ENCODE peak calls at places on chromosome 14, in six cellular contexts. P is fibroblast of the aortic adventitia; X is stimulated activated CD8-positive, alpha-beta memory T cell treated with anti-CD3 and anti-CD28 coated beads, Interleukin-12 subunit alpha, Interleukin-12 subunit beta, amount 100 ng/mL, for 4 hours; Z is ACHN; E is HFFc6; N is activated CD8-positive, alpha-beta memory T cell treated with anti-CD3 and anti-CD28 coated beads, Interleukin-2, amount 50 U/mL, for 4 hours. C is an unnamed sample.

GRCh38 chr14:91164676-91165075 is 50.8 kb downstream of the DGLUCY start:
- DNase-seq in P (no peak), X (no peak), Z (no peak), E (no peak), N (no peak), C (no peak)

GRCh38 chr14:90140956-90141316 is 79.1 kb downstream of the KCNK13 start:
- DNase-seq in P (peak; percentile 29), X (no peak), Z (no peak), E (peak; percentile 71), N (no peak), C (no peak)

GRCh38 chr14:68694516-68695235 is 98.2 kb downstream of the ZFP36L1 start:
- DNase-seq in P (peak; percentile 75), X (no peak), Z (no peak), E (no peak), N (no peak), C (no peak)

GRCh38 chr14:69214376-69214775 is 23.1 kb downstream of the EXD2 start:
- DNase-seq in P (no peak), X (no peak), Z (no peak), E (no peak), N (no peak), C (no peak)

GRCh38 chr14:76778546-76779215 is 17.4 kb downstream of the VASH1 start:
- DNase-seq in P (no peak), X (no peak), Z (no peak), E (no peak), N (no peak), C (no peak)

GRCh38 chr14:101250948-101251811 is 310.1 kb upstream of the DIO3 start:
- DNase-seq in P (no peak), X (no peak), Z (no peak), E (no peak), N (no peak), C (no peak)

GRCh38 chr14:34616360-34616759 is 13.6 kb downstream of the SNX6 start:
- DNase-seq in P (no peak), X (no peak), Z (no peak), E (no peak), N (no peak), C (no peak)

GRCh38 chr14:100155049-100155621 is 4.3 kb downstream of the DEGS2 start:
- DNase-seq in P (no peak), X (no peak), Z (peak; percentile 31), E (peak; percentile 4), N (no peak), C (no peak)

GRCh38 chr14:72752034-72752412 is 141.9 kb downstream of the DPF3 start:
- DNase-seq in P (no peak), X (no peak), Z (no peak), E (no peak), N (no peak), C (no peak)

GRCh38 chr14:104799657-104800599 is 973 bp upstream of the ZBTB42 start:
- DNase-seq in P (peak; percentile 63), X (peak; percentile 80), Z (peak; percentile 77), E (no peak), N (peak; percentile 86), C (no peak)

C was measured in cortex of kidney.